ENCODE peak calls at places on chromosomes 7 and 10, in five cellular contexts. T is aorta; I is right atrium auricular region; M is CD8-positive, alpha-beta memory T cell; A is AG04450. G is an unnamed sample.

GRCh38 chr7:74083928-74084721 is 521 bp downstream of the LIMK1 start:
- DNase-seq in T (peak), I (no peak), M (peak), A (no peak), G (no peak)

GRCh38 chr7:104982773-104983619 is 31.0 kb upstream of the KMT2E start:
- DNase-seq in T (no peak), I (no peak), M (no peak), A (no peak), G (no peak)

GRCh38 chr7:73678862-73679261 is 4.4 kb downstream of the DNAJC30 start:
- DNase-seq in T (no peak), I (no peak), M (no peak), A (no peak), G (no peak)

GRCh38 chr10:12807096-12807755 is 194.3 kb downstream of the CCDC3 start:
- DNase-seq in T (no peak), I (no peak), M (no peak), A (no peak), G (no peak)

GRCh38 chr10:42898037-42898960 is 115.7 kb downstream of the BMS1 start:
- DNase-seq in T (no peak), I (no peak), M (no peak), A (no peak), G (no peak)

GRCh38 chr7:43905209-43905946 is 1.0 kb downstream of the URGCP start:
- DNase-seq in T (no peak), I (no peak), M (no peak), A (no peak), G (no peak)

GRCh38 chr10:22906767-22907166 is 21.1 kb upstream of the ARMC3 start:
- DNase-seq in T (no peak), I (no peak), M (no peak), A (no peak), G (no peak)

GRCh38 chr7:133571066-133571465 is 318.2 kb downstream of the EXOC4 start:
- DNase-seq in T (no peak), I (no peak), M (no peak), A (no peak), G (no peak)

GRCh38 chr10:71312840-71313789 is 5.9 kb upstream of the SLC29A3 start:
- DNase-seq in T (peak), I (peak), M (no peak), A (peak), G (no peak)

GRCh38 chr10:113403900-113404299 is 149.0 kb upstream of the HABP2 start:
- DNase-seq in T (no peak), I (no peak), M (no peak), A (no peak), G (no peak)

GRCh38 chr7:30989824-30990140 is 26.0 kb downstream of the GHRHR start:
- DNase-seq in T (no peak), I (no peak), M (no peak), A (no peak), G (no peak)

GRCh38 chr7:93310346-93310745 is 78.2 kb downstream of the VPS50 start:
- DNase-seq in T (no peak), I (no peak), M (no peak), A (no peak), G (no peak)

GRCh38 chr7:151125459-151125834 is 39.2 kb downstream of the AGAP3 start:
- DNase-seq in T (no peak), I (no peak), M (no peak), A (no peak), G (no peak)

GRCh38 chr7:116647861-116648260 is 24.1 kb upstream of the MET start:
- DNase-seq in T (no peak), I (no peak), M (no peak), A (no peak), G (no peak)

GRCh38 chr10:13750299-13751190 is 163.8 kb downstream of the PRPF18 start:
- DNase-seq in T (no peak), I (no peak), M (no peak), A (no peak), G (no peak)

GRCh38 chr10:11162828-11163599 is 145.3 kb downstream of the CELF2 start:
- DNase-seq in T (peak), I (peak), M (peak), A (no peak), G (peak)
- H3K27ac ChIP-seq in T (no peak), I (peak), M (peak), A (no peak), G (peak)

GRCh38 chr10:124301736-124302135 is 117.0 kb downstream of the OAT start:
- DNase-seq in T (no peak), I (no peak), M (no peak), A (no peak), G (no peak)

GRCh38 chr10:124306520-124306919 is 112.2 kb downstream of the OAT start:
- DNase-seq in T (no peak), I (no peak), M (no peak), A (no peak), G (no peak)

GRCh38 chr10:124305984-124306383 is 112.7 kb downstream of the OAT start:
- DNase-seq in T (no peak), I (no peak), M (no peak), A (no peak), G (no peak)

GRCh38 chr10:124302951-124303505 is 115.7 kb downstream of the OAT start:
- DNase-seq in T (peak), I (no peak), M (no peak), A (no peak), G (no peak)

DNA sequence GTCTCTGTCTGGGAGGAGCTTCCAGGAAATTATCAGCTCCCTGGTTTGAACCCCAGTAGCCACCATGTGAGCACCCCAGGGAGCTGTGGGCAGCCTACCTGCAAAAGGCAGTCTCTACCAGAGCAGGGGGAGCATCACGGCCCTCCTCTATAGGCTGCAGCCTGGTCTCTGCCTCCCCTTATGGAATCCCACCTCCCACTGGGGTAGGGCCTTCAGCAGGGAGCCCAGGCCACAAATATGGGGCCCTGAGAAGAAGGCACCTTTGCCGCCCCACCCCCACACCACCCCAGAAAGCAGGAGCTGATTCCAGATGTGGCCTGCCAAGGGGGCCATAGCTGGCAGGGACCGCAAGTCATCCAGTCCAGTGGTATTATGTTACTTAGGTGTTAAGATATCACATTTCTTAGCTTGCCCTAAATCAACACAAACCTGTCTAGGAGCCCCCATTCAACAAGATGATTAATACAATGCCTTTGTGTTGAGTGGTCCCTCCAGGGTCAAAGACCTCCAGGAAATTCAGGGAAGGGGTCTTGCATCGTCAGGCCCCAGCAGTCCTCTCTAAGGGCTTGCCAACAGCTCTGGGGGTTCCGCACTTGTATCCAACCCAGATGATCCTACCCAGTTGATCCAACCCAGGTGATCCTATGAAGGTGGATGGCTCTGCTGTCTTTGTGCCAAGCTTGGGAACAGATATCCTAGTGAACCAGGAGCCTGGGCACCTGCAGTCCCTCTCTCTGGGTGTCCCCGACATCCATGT is 114.9 kb downstream of the OAT start:
- DNase-seq in T (no peak), I (no peak), M (no peak), A (no peak), G (peak)
- H3K27ac ChIP-seq in T (no peak), I (no peak), M (no peak), A (no peak), G (no peak)

DNA sequence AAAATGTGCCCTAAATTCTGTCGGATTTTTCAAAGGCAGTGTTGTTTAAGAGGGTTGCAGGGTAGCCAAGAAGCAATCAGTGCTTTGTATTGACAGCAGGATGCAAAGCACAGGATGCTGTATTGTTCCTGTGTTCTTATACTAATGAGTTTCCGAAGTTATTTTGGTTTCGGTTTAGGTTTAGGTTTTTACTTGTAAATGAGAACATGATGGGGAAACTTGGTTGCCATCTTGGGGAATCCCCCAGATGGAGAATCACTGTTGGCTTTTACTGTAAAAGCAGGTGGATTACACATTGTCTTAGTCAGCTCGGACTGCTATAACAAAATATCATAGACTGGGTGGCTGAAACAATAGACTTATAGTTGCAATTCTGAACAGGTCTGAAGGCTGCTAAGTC is 72.1 kb downstream of the INHBA start:
- DNase-seq in T (no peak), I (no peak), M (no peak), A (no peak), G (no peak)
- H3K27ac ChIP-seq in T (no peak), I (no peak), M (no peak), A (no peak), G (no peak)

GRCh38 chr7:81684513-81685262 is 85.2 kb downstream of the HGF start:
- DNase-seq in T (peak), I (peak), M (no peak), A (peak), G (peak)

GRCh38 chr7:81688622-81689411 is 81.0 kb downstream of the HGF start:
- DNase-seq in T (no peak), I (no peak), M (no peak), A (no peak), G (no peak)

GRCh38 chr7:81687062-81687461 is 82.8 kb downstream of the HGF start:
- DNase-seq in T (no peak), I (no peak), M (no peak), A (no peak), G (no peak)

GRCh38 chr7:81682873-81683272 is 87.0 kb downstream of the HGF start:
- DNase-seq in T (no peak), I (no peak), M (no peak), A (no peak), G (no peak)

DNA sequence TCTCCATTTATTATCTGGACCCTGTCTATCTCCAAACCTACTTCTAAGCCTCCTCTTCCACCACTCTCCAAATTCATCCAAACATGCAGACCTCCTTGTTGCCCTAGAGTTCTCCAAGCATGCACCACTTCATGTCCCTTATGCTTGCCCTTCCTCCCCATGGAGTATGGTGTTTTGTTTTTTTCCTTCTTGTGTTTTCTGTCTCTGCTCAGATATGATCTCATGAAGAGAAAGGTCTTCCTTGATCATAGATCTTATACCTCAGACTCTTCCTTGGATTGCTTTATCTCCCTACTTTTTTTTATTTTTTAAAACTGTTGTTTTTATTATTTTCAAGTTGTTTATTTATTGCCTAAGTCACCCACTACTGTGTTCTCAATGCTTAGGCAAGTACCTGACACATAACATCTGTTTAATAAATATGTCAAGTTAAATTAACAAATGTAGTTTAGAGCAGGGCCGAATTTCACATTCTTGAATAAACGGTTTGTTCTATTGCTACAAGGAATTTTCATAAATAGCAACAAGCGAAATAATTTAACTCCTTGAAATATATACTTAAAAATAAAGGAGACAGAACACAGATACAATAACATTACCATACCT is 84.5 kb downstream of the HGF start:
- DNase-seq in T (no peak), I (no peak), M (no peak), A (no peak), G (no peak)
- H3K27ac ChIP-seq in T (no peak), I (no peak), M (no peak), A (peak), G (no peak)

GRCh38 chr7:45390180-45390579 is 184.0 kb upstream of the ADCY1 start:
- DNase-seq in T (no peak), I (peak), M (no peak), A (no peak), G (no peak)

GRCh38 chr7:45399069-45399468 is 175.1 kb upstream of the ADCY1 start:
- DNase-seq in T (no peak), I (no peak), M (no peak), A (no peak), G (no peak)

GRCh38 chr7:45389073-45389872 is 184.9 kb upstream of the ADCY1 start:
- DNase-seq in T (no peak), I (peak), M (no peak), A (no peak), G (no peak)

GRCh38 chr7:45391618-45392451 is 182.3 kb upstream of the ADCY1 start:
- DNase-seq in T (no peak), I (peak), M (no peak), A (no peak), G (no peak)

DNA sequence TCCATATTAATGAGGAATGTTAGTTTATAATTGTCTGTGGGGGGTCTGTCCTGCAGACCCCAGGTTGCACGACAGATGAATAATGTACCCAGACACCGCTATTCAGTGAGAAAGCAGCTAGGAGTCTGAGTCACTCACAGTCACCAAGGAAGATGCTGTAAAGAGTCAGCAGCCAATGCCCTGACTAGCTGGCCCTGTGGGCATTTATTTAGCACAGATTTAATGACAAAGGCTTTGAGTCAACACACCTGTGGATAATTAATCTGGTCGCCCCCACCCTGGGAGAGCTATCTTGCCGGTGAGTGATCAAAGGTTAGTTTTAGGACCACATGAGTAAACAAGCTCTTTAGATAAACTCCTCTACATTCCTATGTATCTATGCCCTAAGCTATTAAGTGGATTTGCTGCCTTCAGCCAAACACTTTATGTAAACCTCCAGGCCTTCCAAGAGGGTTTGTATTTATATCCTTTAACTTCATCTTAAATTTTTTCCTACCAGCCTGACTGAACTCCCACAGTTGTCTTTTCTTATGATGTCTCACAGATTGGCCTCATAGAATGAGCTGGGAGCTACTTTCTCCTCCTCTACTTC is 180.0 kb upstream of the ADCY1 start:
- DNase-seq in T (no peak), I (no peak), M (no peak), A (no peak), G (no peak)
- H3K27ac ChIP-seq in T (no peak), I (no peak), M (no peak), A (no peak), G (no peak)

G was measured in spleen.